ENCODE peak calls at places on chromosomes 5 and 9, in five cellular contexts. N is stomach, C is lower leg skin, H is transverse colon, Q is thyroid gland. M is an unnamed sample.
A peak's percentile ranks its signal among the peaks of the same experiment; 100 is the strongest.

GRCh38 chr5:134462047-134462575 is 50.4 kb upstream of the CDKN2AIPNL start:
- DNase-seq in N (no peak), C (no peak), H (no peak), Q (no peak), M (no peak)

GRCh38 chr5:83744851-83745250 is 24.2 kb upstream of the HAPLN1 start:
- DNase-seq in N (no peak), C (no peak), H (no peak), Q (no peak), M (no peak)

GRCh38 chr9:37311938-37312730 is 110.4 kb upstream of the GRHPR start:
- DNase-seq in N (no peak), C (no peak), H (no peak), Q (no peak), M (peak; percentile 5)

GRCh38 chr9:136520053-136520540 is 25.8 kb downstream of the NOTCH1 start:
- DNase-seq in N (no peak), C (no peak), H (peak; percentile 88), Q (no peak), M (no peak)

GRCh38 chr5:66209794-66210193 is 65.7 kb downstream of the SREK1 start:
- DNase-seq in N (no peak), C (no peak), H (no peak), Q (no peak), M (no peak)

GRCh38 chr9:70765935-70766334 is 351.5 kb upstream of the KLF9 start:
- DNase-seq in N (no peak), C (no peak), H (no peak), Q (no peak), M (no peak)

GRCh38 chr5:50965621-50966362 is 299.4 kb downstream of the PARP8 start:
- DNase-seq in N (no peak), C (no peak), H (no peak), Q (no peak), M (no peak)

GRCh38 chr9:124388275-124389048 is 26.8 kb downstream of the PSMB7 start:
- DNase-seq in N (no peak), C (no peak), H (no peak), Q (no peak), M (no peak)

GRCh38 chr9:106487256-106487655 is 375.7 kb upstream of the ZNF462 start:
- DNase-seq in N (no peak), C (no peak), H (no peak), Q (no peak), M (no peak)

GRCh38 chr5:68745459-68745858 is 348.4 kb upstream of the SLC30A5 start:
- DNase-seq in N (no peak), C (no peak), H (no peak), Q (peak; percentile 4), M (no peak)

GRCh38 chr9:27888661-27889295 is 315.5 kb upstream of the C9orf72 start:
- DNase-seq in N (peak; percentile 25), C (no peak), H (peak; percentile 33), Q (peak; percentile 22), M (peak; percentile 32)

GRCh38 chr5:113022661-113023060 is 46.1 kb downstream of the DCP2 start:
- DNase-seq in N (no peak), C (no peak), H (no peak), Q (no peak), M (no peak)

GRCh38 chr9:23219471-23219870 is 606.6 kb downstream of the ELAVL2 start:
- DNase-seq in N (no peak), C (no peak), H (no peak), Q (no peak), M (no peak)

GRCh38 chr9:81069038-81069795 is 620.1 kb downstream of the TLE1 start:
- DNase-seq in N (no peak), C (no peak), H (no peak), Q (no peak), M (no peak)

GRCh38 chr5:164175083-164175482 is 669.7 kb downstream of the MAT2B start:
- DNase-seq in N (no peak), C (no peak), H (no peak), Q (no peak), M (no peak)

GRCh38 chr9:133768371-133768858 is 30.3 kb upstream of the SARDH start:
- DNase-seq in N (peak; percentile 21), C (peak; percentile 7), H (no peak), Q (no peak), M (no peak)

GRCh38 chr9:94017939-94018531 is 62.9 kb upstream of the BARX1 start:
- DNase-seq in N (no peak), C (no peak), H (no peak), Q (no peak), M (no peak)

GRCh38 chr5:179858241-179858585 is 404 bp downstream of the MRNIP start:
- DNase-seq in N (peak; percentile 44), C (no peak), H (peak; percentile 55), Q (peak; percentile 53), M (peak; percentile 63)

GRCh38 chr5:11239261-11239660 is 478.2 kb upstream of the DAP start:
- DNase-seq in N (no peak), C (no peak), H (no peak), Q (no peak), M (no peak)

GRCh38 chr5:84287964-84288363 is 96.7 kb downstream of the EDIL3 start:
- DNase-seq in N (no peak), C (no peak), H (no peak), Q (no peak), M (peak; percentile 36)

GRCh38 chr5:132090107-132090506 is 16.5 kb downstream of the CSF2 start:
- DNase-seq in N (no peak), C (no peak), H (no peak), Q (no peak), M (peak; percentile 59)

GRCh38 chr5:73693573-73694061 is 67.6 kb downstream of the ARHGEF28 start:
- DNase-seq in N (no peak), C (no peak), H (peak; percentile 17), Q (peak; percentile 42), M (no peak)

GRCh38 chr5:61274561-61274960 is 57.5 kb upstream of the ZSWIM6 start:
- DNase-seq in N (no peak), C (no peak), H (no peak), Q (no peak), M (no peak)

GRCh38 chr5:29005386-29005785 is 1967.0 kb upstream of the CDH9 start:
- DNase-seq in N (no peak), C (no peak), H (no peak), Q (no peak), M (no peak)

GRCh38 chr5:980941-981340 is 27.7 kb upstream of the NKD2 start:
- DNase-seq in N (no peak), C (no peak), H (no peak), Q (no peak), M (no peak)

GRCh38 chr9:101977614-101978210 is 239.3 kb upstream of the GRIN3A start:
- DNase-seq in N (no peak), C (no peak), H (no peak), Q (no peak), M (no peak)

GRCh38 chr5:30894811-30895210 is 298.7 kb upstream of the CDH6 start:
- DNase-seq in N (no peak), C (no peak), H (no peak), Q (no peak), M (no peak)

GRCh38 chr9:129557192-129558036 is 63.5 kb downstream of the C9orf50 start:
- DNase-seq in N (peak; percentile 47), C (no peak), H (no peak), Q (peak; percentile 67), M (peak; percentile 89)
- TF ChIP-seq POLR2A in N (no peak), C (no peak), H (no peak), Q (no peak), M (no peak)

GRCh38 chr9:33164138-33164809 is 2.9 kb downstream of the B4GALT1 start:
- DNase-seq in N (no peak), C (no peak), H (peak; percentile 37), Q (no peak), M (no peak)

GRCh38 chr9:33167084-33167948 is at the start of gene B4GALT1:
- DNase-seq in N (peak; percentile 97), C (peak; percentile 93), H (peak; percentile 97), Q (peak; percentile 95), M (peak; percentile 68)

GRCh38 chr9:33163433-33164137 is 3.6 kb downstream of the B4GALT1 start:
- DNase-seq in N (no peak), C (no peak), H (no peak), Q (no peak), M (no peak)

GRCh38 chr9:33166263-33167083 is 663 bp downstream of the B4GALT1 start:
- DNase-seq in N (peak; percentile 65), C (no peak), H (peak; percentile 63), Q (peak; percentile 59), M (no peak)

GRCh38 chr9:33165263-33166151 is 1.6 kb downstream of the B4GALT1 start:
- DNase-seq in N (peak; percentile 61), C (peak; percentile 82), H (peak; percentile 71), Q (peak; percentile 42), M (no peak)
- TF ChIP-seq POLR2A in N (no peak), C (no peak), H (peak; percentile 56), Q (peak; percentile 40), M (no peak)

DNA sequence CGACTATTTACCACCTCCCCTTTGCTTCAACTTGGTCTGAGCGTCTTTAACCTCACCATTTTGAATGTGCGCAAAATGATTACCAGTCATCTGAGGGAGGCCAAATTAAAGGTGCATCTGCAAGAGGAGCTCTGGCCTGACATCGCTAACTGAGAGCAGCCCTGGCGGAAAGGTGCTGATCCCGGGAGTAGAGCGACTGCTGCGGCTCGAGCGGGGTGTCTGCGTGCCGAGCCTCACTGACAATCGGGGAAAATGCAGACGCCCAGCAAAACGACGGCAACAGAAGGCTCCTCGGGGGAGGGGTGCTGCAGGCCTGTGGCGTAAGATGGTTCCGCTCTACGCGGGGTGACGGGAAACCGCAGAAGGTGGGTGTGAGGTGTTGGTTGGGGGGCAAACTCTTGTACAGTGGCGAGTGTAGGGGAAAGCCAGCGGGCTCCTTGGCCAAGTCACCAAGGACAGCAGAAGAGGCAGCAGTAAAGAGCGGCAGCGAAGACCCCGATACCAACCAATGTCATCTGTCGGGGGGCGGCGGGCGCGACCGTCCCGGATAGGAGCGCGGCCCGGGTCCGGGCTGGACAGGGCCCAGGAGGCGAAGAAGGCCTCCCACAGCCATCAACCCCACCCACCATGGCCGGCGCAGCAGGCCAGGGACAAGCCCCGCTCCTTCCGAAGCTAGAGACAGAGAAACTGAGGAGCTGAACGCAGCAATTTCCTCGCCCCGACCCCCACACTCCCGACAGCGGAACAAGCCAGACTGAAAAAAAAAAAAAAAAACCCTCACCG is 522 bp downstream of the PJA2 start:
- DNase-seq in N (peak; percentile 65), C (peak; percentile 75), H (peak; percentile 75), Q (peak; percentile 68), M (peak; percentile 42)
- TF ChIP-seq POLR2A in N (no peak), C (no peak), H (no peak), Q (peak; percentile 56), M (peak; percentile 57)

DNA sequence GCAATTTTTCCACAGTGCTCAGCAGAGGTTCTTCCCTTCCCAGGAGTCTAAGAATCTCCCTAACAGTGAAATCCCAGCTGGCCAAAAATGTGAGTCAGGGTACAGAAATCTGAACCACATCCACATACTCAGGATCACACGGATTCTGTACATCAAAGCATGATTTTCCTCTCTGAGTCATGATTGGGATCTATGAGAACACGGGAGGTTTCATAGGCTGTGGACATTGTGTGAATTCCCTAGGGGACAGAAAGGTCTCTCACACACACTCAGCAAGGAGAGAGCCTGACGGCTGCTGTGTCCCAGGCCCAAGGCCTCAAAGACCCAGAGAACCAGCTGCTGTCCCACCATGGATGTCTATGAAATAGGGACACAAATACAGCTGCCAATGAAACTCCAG is 102.9 kb downstream of the ADAMTS12 start:
- DNase-seq in N (no peak), C (no peak), H (no peak), Q (no peak), M (peak; percentile 61)
- TF ChIP-seq POLR2A in N (no peak), C (no peak), H (no peak), Q (no peak), M (no peak)